ENCODE peak calls at places on chromosomes 13 and 19, in seven cellular contexts. Q is GM18507, S is H54, H is NCI-H69, T is HAP-1, K is C1 segment of cervical spinal cord, G is fibroblast of mammary gland. D is an unnamed sample.

GRCh38 chr13:44713793-44714469 is 137.8 kb upstream of the TSC22D1 start:
- DNase-seq in Q (no peak), S (peak), H (no peak), T (no peak), K (no peak), G (peak), D (no peak)

GRCh38 chr19:34337747-34338146 is 27.2 kb upstream of the GPI start:
- DNase-seq in Q (no peak), S (no peak), H (no peak), T (no peak), K (no peak), G (no peak), D (peak)

GRCh38 chr13:60540276-60540675 is 143.3 kb downstream of the TDRD3 start:
- DNase-seq in Q (no peak), S (no peak), H (no peak), T (no peak), K (no peak), G (no peak), D (no peak)

GRCh38 chr19:46674416-46675178 is 13.6 kb upstream of the DACT3 start:
- DNase-seq in Q (no peak), S (no peak), H (peak), T (no peak), K (no peak), G (no peak), D (peak)

GRCh38 chr19:6272411-6272791 is 7.4 kb downstream of the MLLT1 start:
- DNase-seq in Q (no peak), S (no peak), H (no peak), T (no peak), K (no peak), G (peak), D (no peak)

GRCh38 chr13:33249066-33249465 is 36.5 kb downstream of the STARD13 start:
- DNase-seq in Q (no peak), S (no peak), H (no peak), T (no peak), K (no peak), G (peak), D (no peak)

GRCh38 chr13:96053003-96053703 is at the start of gene UGGT2:
- DNase-seq in Q (peak), S (peak), H (peak), T (peak), K (peak), G (peak), D (peak)

GRCh38 chr13:21465710-21466160 is 6.6 kb upstream of the ZDHHC20 start:
- DNase-seq in Q (no peak), S (no peak), H (no peak), T (no peak), K (no peak), G (no peak), D (no peak)

GRCh38 chr13:48504606-48505369 is 28.1 kb downstream of the RCBTB2 start:
- DNase-seq in Q (no peak), S (no peak), H (no peak), T (no peak), K (no peak), G (no peak), D (no peak)

GRCh38 chr13:98442391-98443230 is 134.3 kb downstream of the STK24 start:
- DNase-seq in Q (no peak), S (no peak), H (no peak), T (no peak), K (no peak), G (no peak), D (no peak)

GRCh38 chr13:114128624-114129522 is 3.5 kb downstream of the RASA3 start:
- DNase-seq in Q (peak), S (peak), H (no peak), T (no peak), K (no peak), G (peak), D (no peak)

GRCh38 chr13:111288276-111288675 is 32.2 kb upstream of the TEX29 start:
- DNase-seq in Q (no peak), S (no peak), H (no peak), T (no peak), K (no peak), G (no peak), D (no peak)

GRCh38 chr19:13729859-13730258 is 34.5 kb upstream of the MRI1 start:
- DNase-seq in Q (no peak), S (no peak), H (no peak), T (no peak), K (no peak), G (peak), D (no peak)

GRCh38 chr19:47865166-47865565 is 6.1 kb downstream of the TPRX2 start:
- DNase-seq in Q (no peak), S (no peak), H (no peak), T (no peak), K (no peak), G (no peak), D (no peak)

GRCh38 chr13:112574476-112575294 is 13.3 kb downstream of the TUBGCP3 start:
- DNase-seq in Q (no peak), S (no peak), H (no peak), T (no peak), K (no peak), G (no peak), D (no peak)

GRCh38 chr13:76720827-76721226 is 165.4 kb downstream of the KCTD12 start:
- DNase-seq in Q (no peak), S (no peak), H (no peak), T (no peak), K (no peak), G (no peak), D (no peak)

GRCh38 chr13:21063031-21063430 is 1.6 kb upstream of the LATS2 start:
- DNase-seq in Q (no peak), S (no peak), H (no peak), T (no peak), K (no peak), G (no peak), D (no peak)

GRCh38 chr19:10566408-10566657 is 523 bp upstream of the KRI1 start:
- DNase-seq in Q (no peak), S (no peak), H (no peak), T (no peak), K (no peak), G (no peak), D (no peak)

GRCh38 chr19:10378124-10378523 is 2.2 kb downstream of the TYK2 start:
- DNase-seq in Q (no peak), S (no peak), H (no peak), T (no peak), K (no peak), G (no peak), D (no peak)

GRCh38 chr13:110340812-110341444 is 33.8 kb downstream of the COL4A2 start:
- DNase-seq in Q (no peak), S (no peak), H (no peak), T (no peak), K (no peak), G (peak), D (no peak)

GRCh38 chr19:44581288-44581687 is 32.1 kb upstream of the IGSF23 start:
- DNase-seq in Q (no peak), S (no peak), H (no peak), T (no peak), K (no peak), G (no peak), D (no peak)

GRCh38 chr13:88729605-88730004 is 1058.4 kb downstream of the SLITRK5 start:
- DNase-seq in Q (no peak), S (no peak), H (no peak), T (no peak), K (no peak), G (no peak), D (no peak)

GRCh38 chr19:39277598-39277997 is 9.4 kb downstream of the IFNL2 start:
- DNase-seq in Q (no peak), S (no peak), H (no peak), T (no peak), K (no peak), G (no peak), D (no peak)

GRCh38 chr13:43127827-43128226 is 104.4 kb downstream of the DNAJC15 start:
- DNase-seq in Q (no peak), S (no peak), H (no peak), T (no peak), K (no peak), G (no peak), D (no peak)

GRCh38 chr13:41520699-41521630 is 63.6 kb downstream of the RGCC start:
- DNase-seq in Q (no peak), S (no peak), H (no peak), T (no peak), K (no peak), G (peak), D (no peak)

GRCh38 chr19:30719991-30720329 is 347.8 kb downstream of the ZNF536 start:
- DNase-seq in Q (no peak), S (no peak), H (no peak), T (no peak), K (no peak), G (no peak), D (no peak)

GRCh38 chr13:102729560-102730275 is 34.9 kb upstream of the METTL21C start:
- DNase-seq in Q (no peak), S (no peak), H (peak), T (no peak), K (no peak), G (peak), D (no peak)

GRCh38 chr13:106567421-106568224 is at the start of gene ARGLU1:
- DNase-seq in Q (peak), S (peak), H (peak), T (peak), K (peak), G (no peak), D (peak)

GRCh38 chr19:4841366-4841704 is 9.8 kb upstream of the TICAM1 start:
- DNase-seq in Q (no peak), S (no peak), H (no peak), T (no peak), K (no peak), G (no peak), D (no peak)